ENCODE peak calls at places on chromosomes 6 and 20, in four cellular contexts. F, B, Q and O are unnamed samples.

GRCh38 chr6:130070747-130071146 is 52.4 kb downstream of the L3MBTL3 start:
- DNase-seq in F (no peak), B (no peak), Q (no peak), O (no peak)

GRCh38 chr6:37253608-37254007 is 4.0 kb upstream of the TBC1D22B start:
- DNase-seq in F (no peak), B (no peak), Q (no peak), O (no peak)

GRCh38 chr6:3585320-3585935 is 128.6 kb upstream of the SLC22A23 start:
- DNase-seq in F (no peak), B (peak), Q (no peak), O (peak)

GRCh38 chr6:166627875-166628849 is 1.1 kb upstream of the RPS6KA2 start:
- DNase-seq in F (peak), B (no peak), Q (peak), O (no peak)

GRCh38 chr6:129575378-129576118 is 134.4 kb downstream of the ARHGAP18 start:
- DNase-seq in F (no peak), B (peak), Q (no peak), O (peak)

GRCh38 chr6:84798257-84798656 is 33.9 kb upstream of the TBX18 start:
- DNase-seq in F (no peak), B (peak), Q (no peak), O (no peak)

GRCh38 chr6:89941031-89941775 is 46.9 kb downstream of the GJA10 start:
- DNase-seq in F (peak), B (no peak), Q (peak), O (no peak)

GRCh38 chr6:52261229-52261628 is 16.9 kb upstream of the IL17F start:
- DNase-seq in F (no peak), B (peak), Q (no peak), O (peak)

GRCh38 chr6:37640776-37641395 is 56.8 kb downstream of the MDGA1 start:
- DNase-seq in F (no peak), B (no peak), Q (no peak), O (no peak)

GRCh38 chr6:108750801-108751200 is 97.4 kb upstream of the ARMC2 start:
- DNase-seq in F (no peak), B (no peak), Q (no peak), O (no peak)

GRCh38 chr6:121520337-121521163 is 85.1 kb downstream of the GJA1 start:
- DNase-seq in F (no peak), B (peak), Q (no peak), O (peak)

GRCh38 chr6:144343736-144344428 is 58.7 kb downstream of the UTRN start:
- DNase-seq in F (no peak), B (no peak), Q (no peak), O (no peak)

GRCh38 chr6:161435426-161436065 is 161.7 kb upstream of the AGPAT4 start:
- DNase-seq in F (no peak), B (peak), Q (no peak), O (no peak)

GRCh38 chr6:160837146-160837545 is 135.1 kb downstream of the PLG start:
- DNase-seq in F (no peak), B (no peak), Q (no peak), O (no peak)

GRCh38 chr6:93013054-93013453 is 406.3 kb downstream of the EPHA7 start:
- DNase-seq in F (no peak), B (no peak), Q (no peak), O (no peak)

GRCh38 chr6:37478827-37479226 is 20.9 kb downstream of the CCDC167 start:
- DNase-seq in F (no peak), B (no peak), Q (no peak), O (no peak)

GRCh38 chr6:111011360-111012142 is 29.7 kb downstream of the RPF2 start:
- DNase-seq in F (no peak), B (peak), Q (no peak), O (peak)

GRCh38 chr6:31557443-31558317 is 10.3 kb downstream of the NFKBIL1 start:
- DNase-seq in F (no peak), B (no peak), Q (no peak), O (no peak)

DNA sequence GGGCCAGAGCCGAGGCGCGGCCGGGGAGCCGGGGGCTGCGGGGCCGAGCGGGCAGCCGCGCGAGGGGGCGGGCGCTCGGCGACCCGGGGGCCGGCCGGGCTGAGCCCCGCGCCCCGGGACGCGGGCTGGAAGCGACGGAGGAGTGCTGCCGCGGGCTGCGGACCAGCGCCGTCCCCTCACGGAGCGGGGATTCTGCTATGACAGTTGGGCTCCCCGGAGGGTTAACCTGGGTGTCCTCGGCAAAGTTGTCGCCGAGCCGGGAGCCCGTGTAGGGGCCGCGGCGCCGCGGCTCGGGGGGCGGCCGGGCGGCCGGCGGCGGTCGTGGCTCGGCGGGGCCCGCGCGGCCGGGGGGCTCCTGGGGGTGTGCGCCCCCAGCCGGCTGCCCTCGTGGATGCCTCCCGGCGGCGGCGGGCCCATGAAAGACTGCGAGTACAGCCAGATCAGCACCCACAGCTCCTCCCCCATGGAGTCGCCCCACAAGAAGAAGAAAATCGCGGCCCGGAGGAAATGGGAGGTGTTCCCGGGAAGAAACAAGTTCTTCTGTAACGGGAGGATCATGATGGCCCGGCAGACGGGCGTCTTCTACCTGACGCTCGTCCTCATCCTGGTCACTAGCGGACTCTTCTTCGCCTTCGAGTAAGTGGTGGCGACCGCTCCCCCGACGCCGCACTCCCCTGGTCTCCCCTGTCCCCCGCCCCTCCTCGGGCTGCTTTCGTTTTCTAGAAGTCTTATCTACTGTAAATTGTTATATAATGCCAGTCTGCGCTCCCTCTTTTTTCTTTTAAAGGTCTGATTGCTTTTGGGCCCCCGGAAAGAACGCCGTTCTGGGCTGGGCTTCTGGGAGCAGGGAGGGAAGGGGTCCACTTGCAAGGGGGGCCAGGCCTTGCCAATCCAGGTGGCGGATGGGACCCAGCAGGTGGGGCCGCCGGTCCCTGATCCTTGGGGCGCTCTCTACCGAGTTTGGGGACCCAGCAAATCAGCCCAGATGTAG is 936 bp downstream of the ZDHHC14 start:
- DNase-seq in F (peak), B (peak), Q (peak), O (peak)
- TF ChIP-seq CTCF in F (peak), B (peak), Q (peak), O (no peak)

GRCh38 chr6:116087437-116088027 is 13.1 kb upstream of the NT5DC1 start:
- DNase-seq in F (no peak), B (peak), Q (no peak), O (peak)
- TF ChIP-seq CTCF in F (no peak), B (no peak), Q (no peak), O (peak)

GRCh38 chr6:117602151-117602898 is at the start of gene GOPC:
- DNase-seq in F (peak), B (peak), Q (peak), O (peak)
- TF ChIP-seq CTCF in F (no peak), B (peak), Q (peak), O (peak)

GRCh38 chr6:164167873-164168405 is 753.4 kb downstream of the QKI start:
- DNase-seq in F (no peak), B (no peak), Q (no peak), O (no peak)
- TF ChIP-seq CTCF in F (peak), B (no peak), Q (no peak), O (no peak)

DNA sequence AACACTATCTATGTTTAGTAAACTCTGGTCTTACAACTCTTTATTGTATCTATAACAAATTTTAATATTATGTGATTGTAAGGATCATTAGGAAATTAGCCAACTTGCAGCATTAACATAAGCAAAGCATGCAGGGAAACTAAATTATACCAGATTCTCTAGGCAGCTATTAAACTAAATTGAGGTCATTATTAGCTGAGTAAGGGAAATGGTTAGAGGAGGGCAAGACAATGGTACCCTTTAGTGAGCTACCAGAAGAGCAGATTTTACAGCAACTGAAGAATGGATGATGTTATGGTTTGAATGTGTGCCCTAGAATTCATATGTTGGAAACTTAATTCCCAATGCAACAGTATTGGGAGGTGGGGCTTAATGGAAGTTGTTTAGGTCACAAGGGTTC is 79.1 kb downstream of the SMPDL3A start:
- DNase-seq in F (no peak), B (no peak), Q (no peak), O (no peak)
- TF ChIP-seq CTCF in F (no peak), B (no peak), Q (no peak), O (no peak)

DNA sequence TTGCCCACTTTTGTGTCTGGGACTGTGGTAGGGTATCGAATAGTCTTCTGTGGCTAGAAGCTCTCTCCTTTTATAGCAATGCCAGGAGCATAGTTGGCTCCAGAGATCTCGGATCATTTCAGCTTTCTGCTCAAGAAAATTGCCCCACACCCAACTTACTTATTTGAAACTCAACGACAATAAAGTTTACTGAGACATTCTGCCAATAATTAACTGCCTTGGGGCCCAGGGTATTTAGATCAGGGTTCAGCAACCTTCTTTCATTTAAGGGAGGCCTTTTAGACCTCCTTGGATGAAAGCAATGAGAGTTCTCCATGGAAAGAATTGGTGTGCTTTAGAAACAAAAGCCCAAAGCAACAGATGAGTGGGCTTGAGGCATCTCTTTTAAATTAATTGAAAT is 53.8 kb upstream of the GMPR start:
- DNase-seq in F (no peak), B (no peak), Q (no peak), O (no peak)
- TF ChIP-seq CTCF in F (no peak), B (no peak), Q (no peak), O (no peak)

GRCh38 chr6:100228437-100229424 is 234.7 kb upstream of the MCHR2 start:
- DNase-seq in F (peak), B (peak), Q (peak), O (peak)
- TF ChIP-seq CTCF in F (no peak), B (peak), Q (peak), O (peak)

GRCh38 chr20:53177687-53178086 is 205.5 kb downstream of the TSHZ2 start:
- DNase-seq in F (no peak), B (no peak), Q (no peak), O (no peak)

GRCh38 chr20:53176133-53176532 is 204.0 kb downstream of the TSHZ2 start:
- DNase-seq in F (no peak), B (no peak), Q (no peak), O (no peak)

GRCh38 chr20:53175135-53175780 is 203.1 kb downstream of the TSHZ2 start:
- DNase-seq in F (no peak), B (no peak), Q (no peak), O (no peak)

GRCh38 chr20:53171065-53171464 is 198.9 kb downstream of the TSHZ2 start:
- DNase-seq in F (no peak), B (no peak), Q (no peak), O (no peak)

DNA sequence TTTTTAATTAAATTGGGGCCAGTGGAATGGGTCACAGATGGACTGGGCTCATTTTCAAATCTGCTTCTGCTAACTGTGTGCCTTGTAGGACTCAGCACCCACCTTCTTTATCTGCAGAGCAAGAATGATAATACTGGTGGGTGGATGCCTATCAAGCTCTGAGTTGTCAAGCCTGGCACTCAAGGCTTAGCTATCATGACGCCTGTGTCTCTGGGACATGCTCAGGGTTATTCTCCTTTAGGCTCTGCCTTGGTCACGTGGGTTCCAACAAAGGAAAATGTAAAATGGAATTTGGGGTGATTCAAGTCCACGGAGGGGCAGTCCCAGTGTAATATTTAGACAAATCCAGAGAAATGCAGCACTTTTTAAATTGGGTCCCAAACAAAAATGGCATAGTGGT is 202.3 kb downstream of the TSHZ2 start:
- DNase-seq in F (no peak), B (no peak), Q (no peak), O (no peak)
- TF ChIP-seq CTCF in F (no peak), B (no peak), Q (no peak), O (no peak)

GRCh38 chr6:13099771-13100170 is 228.6 kb downstream of the TBC1D7 start:
- DNase-seq in F (no peak), B (no peak), Q (no peak), O (no peak)
- TF ChIP-seq CTCF in F (no peak), B (no peak), Q (peak), O (peak)